ENCODE peak calls at places on chromosome 10, in eight cellular contexts. One of them, this sample, is unnamed.

GRCh38 chr10:89332092-89332633 is 4.4 kb downstream of the IFIT3 start:
- DNase-seq in coronary artery: no peak
- DNase-seq in epithelial cell of esophagus: peak
- DNase-seq in effector memory CD4-positive, alpha-beta T cell: no peak
- DNase-seq in AG08396: peak
- DNase-seq in cardiac fibroblast: peak
- DNase-seq in nephron progenitor cell: no peak
- DNase-seq in GM23338: no peak
- DNase-seq in this sample: no peak

GRCh38 chr10:115989621-115990020 is 283.4 kb downstream of the GFRA1 start:
- DNase-seq in AG08396: no peak
- DNase-seq in epithelial cell of esophagus: peak
- DNase-seq in nephron progenitor cell: no peak
- DNase-seq in effector memory CD4-positive, alpha-beta T cell: no peak
- DNase-seq in GM23338: no peak
- DNase-seq in cardiac fibroblast: no peak
- DNase-seq in coronary artery: no peak
- DNase-seq in this sample: no peak

GRCh38 chr10:66822801-66823200 is 103.0 kb upstream of the LRRTM3 start:
- DNase-seq in cardiac fibroblast: no peak
- DNase-seq in coronary artery: no peak
- DNase-seq in GM23338: peak
- DNase-seq in nephron progenitor cell: no peak
- DNase-seq in effector memory CD4-positive, alpha-beta T cell: no peak
- DNase-seq in epithelial cell of esophagus: no peak
- DNase-seq in AG08396: no peak
- DNase-seq in this sample: peak

GRCh38 chr10:123019941-123020703 is 11.3 kb downstream of the ACADSB start:
- DNase-seq in epithelial cell of esophagus: no peak
- DNase-seq in effector memory CD4-positive, alpha-beta T cell: no peak
- DNase-seq in AG08396: no peak
- DNase-seq in coronary artery: no peak
- DNase-seq in cardiac fibroblast: no peak
- DNase-seq in GM23338: peak
- DNase-seq in nephron progenitor cell: no peak
- DNase-seq in this sample: no peak

GRCh38 chr10:63530409-63530808 is 9.2 kb downstream of the REEP3 start:
- DNase-seq in effector memory CD4-positive, alpha-beta T cell: no peak
- DNase-seq in cardiac fibroblast: no peak
- DNase-seq in epithelial cell of esophagus: no peak
- DNase-seq in GM23338: no peak
- DNase-seq in AG08396: no peak
- DNase-seq in coronary artery: no peak
- DNase-seq in nephron progenitor cell: no peak
- DNase-seq in this sample: no peak

GRCh38 chr10:6072215-6072941 is 10.2 kb upstream of the IL2RA start:
- DNase-seq in nephron progenitor cell: no peak
- DNase-seq in GM23338: no peak
- DNase-seq in epithelial cell of esophagus: no peak
- DNase-seq in AG08396: no peak
- DNase-seq in coronary artery: peak
- DNase-seq in cardiac fibroblast: peak
- DNase-seq in effector memory CD4-positive, alpha-beta T cell: no peak
- DNase-seq in this sample: no peak

GRCh38 chr10:97667462-97667861 is 19.6 kb downstream of the AVPI1 start:
- DNase-seq in epithelial cell of esophagus: no peak
- DNase-seq in nephron progenitor cell: no peak
- DNase-seq in GM23338: no peak
- DNase-seq in cardiac fibroblast: no peak
- DNase-seq in AG08396: no peak
- DNase-seq in coronary artery: no peak
- DNase-seq in effector memory CD4-positive, alpha-beta T cell: no peak
- DNase-seq in this sample: no peak

GRCh38 chr10:59674211-59674836 is 35.3 kb downstream of the SLC16A9 start:
- DNase-seq in nephron progenitor cell: no peak
- DNase-seq in coronary artery: no peak
- DNase-seq in AG08396: no peak
- DNase-seq in epithelial cell of esophagus: peak
- DNase-seq in cardiac fibroblast: peak
- DNase-seq in GM23338: no peak
- DNase-seq in effector memory CD4-positive, alpha-beta T cell: no peak
- DNase-seq in this sample: no peak

GRCh38 chr10:78852856-78853255 is 215.9 kb upstream of the ZMIZ1 start:
- DNase-seq in AG08396: no peak
- DNase-seq in cardiac fibroblast: peak
- DNase-seq in epithelial cell of esophagus: peak
- DNase-seq in effector memory CD4-positive, alpha-beta T cell: no peak
- DNase-seq in coronary artery: peak
- DNase-seq in nephron progenitor cell: peak
- DNase-seq in GM23338: peak
- DNase-seq in this sample: no peak

GRCh38 chr10:104273291-104273690 is 4.3 kb downstream of the GSTO2 start:
- DNase-seq in GM23338: no peak
- DNase-seq in AG08396: peak
- DNase-seq in nephron progenitor cell: no peak
- DNase-seq in cardiac fibroblast: no peak
- DNase-seq in epithelial cell of esophagus: peak
- DNase-seq in effector memory CD4-positive, alpha-beta T cell: no peak
- DNase-seq in coronary artery: no peak
- DNase-seq in this sample: no peak